ENCODE peak calls at places on chromosomes 7 and 10, in nine cellular contexts. H is Right ventricle myocardium superior, X is occipital lobe, Z is pulmonary artery endothelial cell, O is hypothalamus, C is HepG2, V is mucosa of descending colon, E is AG04450, D is OCI-LY7. P is an unnamed sample.

GRCh38 chr7:17402628-17403278 is 104.3 kb downstream of the AHR start:
- DNase-seq in X (no peak), O (no peak), C (no peak), H (no peak), Z (no peak), V (no peak), D (no peak), E (no peak), P (no peak)

GRCh38 chr10:132281915-132282666 is 25.7 kb downstream of the STK32C start:
- DNase-seq in V (peak), D (no peak), E (no peak), Z (no peak), C (no peak), X (peak), O (no peak), H (peak), P (peak)

GRCh38 chr10:80477813-80478212 is 23.7 kb downstream of the TSPAN14 start:
- DNase-seq in X (no peak), Z (peak), H (no peak), E (no peak), D (no peak), O (no peak), C (no peak), V (no peak), P (no peak)

GRCh38 chr10:108970016-108970415 is 953.3 kb downstream of the XPNPEP1 start:
- DNase-seq in H (no peak), C (no peak), X (no peak), Z (no peak), V (no peak), O (no peak), E (no peak), D (peak), P (no peak)

GRCh38 chr7:149884541-149884940 is 10.8 kb downstream of the ATP6V0E2 start:
- DNase-seq in V (no peak), X (no peak), E (no peak), C (no peak), D (no peak), O (no peak), Z (no peak), H (peak), P (no peak)

GRCh38 chr7:148382585-148382984 is 208.0 kb upstream of the C7orf33 start:
- DNase-seq in V (no peak), C (no peak), D (no peak), Z (no peak), O (no peak), H (no peak), E (no peak), X (no peak), P (no peak)

GRCh38 chr7:66629222-66629658 is 559 bp downstream of the KCTD7 start:
- DNase-seq in V (peak), C (no peak), D (peak), X (no peak), E (no peak), O (peak), Z (no peak), H (peak), P (no peak)

GRCh38 chr10:120765241-120765803 is 85.8 kb upstream of the WDR11 start:
- DNase-seq in H (no peak), Z (no peak), O (no peak), C (no peak), V (no peak), E (no peak), X (no peak), D (no peak), P (no peak)

GRCh38 chr10:91200314-91201212 is 19.9 kb upstream of the PCGF5 start:
- DNase-seq in H (no peak), V (no peak), O (no peak), C (no peak), X (no peak), E (no peak), D (no peak), Z (no peak), P (no peak)

GRCh38 chr7:134514663-134515062 is 12.7 kb upstream of the AKR1B10 start:
- DNase-seq in X (no peak), C (peak), H (no peak), E (peak), O (no peak), D (peak), Z (peak), V (no peak), P (peak)

GRCh38 chr7:38660427-38661099 is 29.4 kb upstream of the AMPH start:
- DNase-seq in X (no peak), V (no peak), Z (no peak), H (no peak), E (no peak), O (no peak), D (peak), C (peak), P (peak)

GRCh38 chr10:52283174-52283573 is 30.9 kb upstream of the DKK1 start:
- DNase-seq in Z (no peak), X (no peak), C (peak), D (no peak), V (no peak), H (no peak), E (no peak), O (no peak), P (no peak)